ENCODE peak calls at places on chromosomes 5 and 9, in four cellular contexts. One of them, this sample, is unnamed.

GRCh38 chr5:119269061-119269579 is 86.7 kb upstream of the TNFAIP8 start:
- DNase-seq in nephron progenitor cell: peak
- DNase-seq in SK-N-SH: peak
- DNase-seq in IMR-90: peak
- DNase-seq in this sample: peak

GRCh38 chr5:180910735-180911134 is 11.8 kb downstream of the BTNL8 start:
- DNase-seq in SK-N-SH: no peak
- DNase-seq in IMR-90: no peak
- DNase-seq in nephron progenitor cell: no peak
- DNase-seq in this sample: no peak

GRCh38 chr5:73448451-73449136 is at the start of gene FOXD1:
- DNase-seq in IMR-90: peak
- DNase-seq in nephron progenitor cell: peak
- DNase-seq in SK-N-SH: peak
- DNase-seq in this sample: peak

GRCh38 chr9:134059661-134060395 is 8.0 kb downstream of the BRD3 start:
- DNase-seq in IMR-90: no peak
- DNase-seq in SK-N-SH: peak
- DNase-seq in nephron progenitor cell: no peak
- DNase-seq in this sample: no peak

GRCh38 chr5:102545175-102545574 is 46.4 kb upstream of the SLCO6A1 start:
- DNase-seq in IMR-90: no peak
- DNase-seq in nephron progenitor cell: peak
- DNase-seq in SK-N-SH: peak
- DNase-seq in this sample: no peak

GRCh38 chr5:138448070-138448469 is 9.2 kb downstream of the REEP2 start:
- DNase-seq in nephron progenitor cell: no peak
- DNase-seq in SK-N-SH: no peak
- DNase-seq in IMR-90: no peak
- DNase-seq in this sample: no peak

GRCh38 chr9:561430-561829 is 280.1 kb upstream of the DMRT1 start:
- DNase-seq in IMR-90: no peak
- DNase-seq in nephron progenitor cell: no peak
- DNase-seq in SK-N-SH: no peak
- DNase-seq in this sample: no peak

GRCh38 chr5:13569088-13569715 is 375.3 kb downstream of the DNAH5 start:
- DNase-seq in nephron progenitor cell: no peak
- DNase-seq in SK-N-SH: no peak
- DNase-seq in IMR-90: no peak
- DNase-seq in this sample: no peak

GRCh38 chr5:20463206-20463605 is 475.2 kb upstream of the CDH18 start:
- DNase-seq in nephron progenitor cell: no peak
- DNase-seq in IMR-90: no peak
- DNase-seq in SK-N-SH: no peak
- DNase-seq in this sample: no peak

GRCh38 chr5:156411-157072 is 34.8 kb upstream of the LRRC14B start:
- DNase-seq in SK-N-SH: no peak
- DNase-seq in nephron progenitor cell: no peak
- DNase-seq in IMR-90: no peak
- DNase-seq in this sample: no peak

GRCh38 chr5:131258733-131259132 is 5.1 kb upstream of the CDC42SE2 start:
- DNase-seq in IMR-90: no peak
- DNase-seq in SK-N-SH: no peak
- DNase-seq in nephron progenitor cell: no peak
- DNase-seq in this sample: no peak

GRCh38 chr5:112995764-112996618 is 19.4 kb downstream of the DCP2 start:
- DNase-seq in nephron progenitor cell: peak
- DNase-seq in IMR-90: peak
- DNase-seq in SK-N-SH: peak
- DNase-seq in this sample: peak

GRCh38 chr5:137263319-137263718 is 235.8 kb downstream of the SPOCK1 start:
- DNase-seq in nephron progenitor cell: no peak
- DNase-seq in SK-N-SH: no peak
- DNase-seq in IMR-90: no peak
- DNase-seq in this sample: no peak

GRCh38 chr9:137823986-137824771 is 53.4 kb upstream of the CACNA1B start:
- DNase-seq in IMR-90: no peak
- DNase-seq in nephron progenitor cell: no peak
- DNase-seq in SK-N-SH: no peak
- DNase-seq in this sample: no peak

GRCh38 chr5:117713585-117714198 is 1139.1 kb upstream of the SEMA6A start:
- DNase-seq in SK-N-SH: no peak
- DNase-seq in IMR-90: no peak
- DNase-seq in nephron progenitor cell: no peak
- DNase-seq in this sample: no peak

GRCh38 chr5:78362220-78362619 is 1.8 kb downstream of the SCAMP1 start:
- DNase-seq in SK-N-SH: no peak
- DNase-seq in IMR-90: no peak
- DNase-seq in nephron progenitor cell: no peak
- DNase-seq in this sample: no peak

GRCh38 chr5:132419517-132420468 is 50.3 kb downstream of the SLC22A5 start:
- DNase-seq in nephron progenitor cell: peak
- DNase-seq in IMR-90: peak
- DNase-seq in SK-N-SH: peak
- DNase-seq in this sample: peak

GRCh38 chr9:129506892-129507291 is 114.0 kb downstream of the C9orf50 start:
- DNase-seq in nephron progenitor cell: no peak
- DNase-seq in IMR-90: peak
- DNase-seq in SK-N-SH: peak
- DNase-seq in this sample: no peak

GRCh38 chr5:78190402-78190801 is 104.1 kb downstream of the AP3B1 start:
- DNase-seq in SK-N-SH: no peak
- DNase-seq in nephron progenitor cell: no peak
- DNase-seq in IMR-90: no peak
- DNase-seq in this sample: no peak

GRCh38 chr9:95947118-95947517 is 71.6 kb downstream of the ERCC6L2 start:
- DNase-seq in IMR-90: no peak
- DNase-seq in SK-N-SH: no peak
- DNase-seq in nephron progenitor cell: no peak
- DNase-seq in this sample: no peak

This sample was measured in HCEC 1CT.